ENCODE peak calls at places on chromosomes 2 and 18, in five cellular contexts. One of them, this sample, is unnamed.

GRCh38 chr2:150485114-150485870 is 2.2 kb downstream of the RND3 start:
- DNase-seq in endothelial cell: peak; percentile 67
- DNase-seq in stimulated activated naive B cell treated with anti-CD40 and anti-IgM and Interleukin-4, amounts not matched to agents 10 μg/mL and 1 μg/mL and 100 μg/mL, for 72 hours: no peak
- DNase-seq in CD4-positive, alpha-beta memory T cell: no peak
- DNase-seq in dermis microvascular lymphatic vessel endothelial cell: no peak
- DNase-seq in this sample: peak; percentile 77

GRCh38 chr18:68660355-68661183 is 54.3 kb downstream of the TMX3 start:
- DNase-seq in endothelial cell: no peak
- DNase-seq in stimulated activated naive B cell treated with anti-CD40 and anti-IgM and Interleukin-4, amounts not matched to agents 10 μg/mL and 1 μg/mL and 100 μg/mL, for 72 hours: no peak
- DNase-seq in CD4-positive, alpha-beta memory T cell: peak; percentile 26
- DNase-seq in dermis microvascular lymphatic vessel endothelial cell: peak; percentile 22
- DNase-seq in this sample: peak; percentile 62

GRCh38 chr2:43192939-43193651 is 33.3 kb downstream of the ZFP36L2 start:
- DNase-seq in endothelial cell: no peak
- DNase-seq in stimulated activated naive B cell treated with anti-CD40 and anti-IgM and Interleukin-4, amounts not matched to agents 10 μg/mL and 1 μg/mL and 100 μg/mL, for 72 hours: no peak
- DNase-seq in CD4-positive, alpha-beta memory T cell: no peak
- DNase-seq in dermis microvascular lymphatic vessel endothelial cell: no peak
- DNase-seq in this sample: no peak

GRCh38 chr2:100292022-100292580 is 30.2 kb downstream of the LONRF2 start:
- DNase-seq in endothelial cell: no peak
- DNase-seq in stimulated activated naive B cell treated with anti-CD40 and anti-IgM and Interleukin-4, amounts not matched to agents 10 μg/mL and 1 μg/mL and 100 μg/mL, for 72 hours: peak; percentile 20
- DNase-seq in CD4-positive, alpha-beta memory T cell: peak; percentile 4
- DNase-seq in dermis microvascular lymphatic vessel endothelial cell: no peak
- DNase-seq in this sample: peak; percentile 98

GRCh38 chr2:164412831-164413230 is 208.5 kb downstream of the GRB14 start:
- DNase-seq in endothelial cell: no peak
- DNase-seq in stimulated activated naive B cell treated with anti-CD40 and anti-IgM and Interleukin-4, amounts not matched to agents 10 μg/mL and 1 μg/mL and 100 μg/mL, for 72 hours: no peak
- DNase-seq in CD4-positive, alpha-beta memory T cell: no peak
- DNase-seq in dermis microvascular lymphatic vessel endothelial cell: no peak
- DNase-seq in this sample: no peak

GRCh38 chr2:95165030-95165370 is 609 bp upstream of the ZNF2 start:
- DNase-seq in endothelial cell: no peak
- DNase-seq in stimulated activated naive B cell treated with anti-CD40 and anti-IgM and Interleukin-4, amounts not matched to agents 10 μg/mL and 1 μg/mL and 100 μg/mL, for 72 hours: no peak
- DNase-seq in CD4-positive, alpha-beta memory T cell: no peak
- DNase-seq in dermis microvascular lymphatic vessel endothelial cell: no peak
- DNase-seq in this sample: no peak

GRCh38 chr18:10481831-10482230 is 27.4 kb downstream of the APCDD1 start:
- DNase-seq in endothelial cell: no peak
- DNase-seq in stimulated activated naive B cell treated with anti-CD40 and anti-IgM and Interleukin-4, amounts not matched to agents 10 μg/mL and 1 μg/mL and 100 μg/mL, for 72 hours: no peak
- DNase-seq in CD4-positive, alpha-beta memory T cell: no peak
- DNase-seq in dermis microvascular lymphatic vessel endothelial cell: no peak
- DNase-seq in this sample: no peak

GRCh38 chr2:33317369-33318015 is 159.0 kb upstream of the RASGRP3 start:
- DNase-seq in endothelial cell: no peak
- DNase-seq in stimulated activated naive B cell treated with anti-CD40 and anti-IgM and Interleukin-4, amounts not matched to agents 10 μg/mL and 1 μg/mL and 100 μg/mL, for 72 hours: no peak
- DNase-seq in CD4-positive, alpha-beta memory T cell: no peak
- DNase-seq in dermis microvascular lymphatic vessel endothelial cell: no peak
- DNase-seq in this sample: peak; percentile 2

GRCh38 chr2:235049069-235049468 is 97.3 kb downstream of the SH3BP4 start:
- DNase-seq in endothelial cell: no peak
- DNase-seq in stimulated activated naive B cell treated with anti-CD40 and anti-IgM and Interleukin-4, amounts not matched to agents 10 μg/mL and 1 μg/mL and 100 μg/mL, for 72 hours: no peak
- DNase-seq in CD4-positive, alpha-beta memory T cell: no peak
- DNase-seq in dermis microvascular lymphatic vessel endothelial cell: no peak
- DNase-seq in this sample: no peak

GRCh38 chr18:24731981-24732380 is 271.5 kb downstream of the HRH4 start:
- DNase-seq in endothelial cell: no peak
- DNase-seq in stimulated activated naive B cell treated with anti-CD40 and anti-IgM and Interleukin-4, amounts not matched to agents 10 μg/mL and 1 μg/mL and 100 μg/mL, for 72 hours: no peak
- DNase-seq in CD4-positive, alpha-beta memory T cell: no peak
- DNase-seq in dermis microvascular lymphatic vessel endothelial cell: no peak
- DNase-seq in this sample: no peak

GRCh38 chr2:164903944-164904343 is 51.4 kb downstream of the SLC38A11 start:
- DNase-seq in endothelial cell: no peak
- DNase-seq in stimulated activated naive B cell treated with anti-CD40 and anti-IgM and Interleukin-4, amounts not matched to agents 10 μg/mL and 1 μg/mL and 100 μg/mL, for 72 hours: no peak
- DNase-seq in CD4-positive, alpha-beta memory T cell: no peak
- DNase-seq in dermis microvascular lymphatic vessel endothelial cell: no peak
- DNase-seq in this sample: no peak

GRCh38 chr2:164655750-164656149 is 34.5 kb upstream of the GRB14 start:
- DNase-seq in endothelial cell: no peak
- DNase-seq in stimulated activated naive B cell treated with anti-CD40 and anti-IgM and Interleukin-4, amounts not matched to agents 10 μg/mL and 1 μg/mL and 100 μg/mL, for 72 hours: no peak
- DNase-seq in CD4-positive, alpha-beta memory T cell: no peak
- DNase-seq in dermis microvascular lymphatic vessel endothelial cell: no peak
- DNase-seq in this sample: no peak

GRCh38 chr18:9055185-9055584 is 47.3 kb upstream of the NDUFV2 start:
- DNase-seq in endothelial cell: no peak
- DNase-seq in stimulated activated naive B cell treated with anti-CD40 and anti-IgM and Interleukin-4, amounts not matched to agents 10 μg/mL and 1 μg/mL and 100 μg/mL, for 72 hours: no peak
- DNase-seq in CD4-positive, alpha-beta memory T cell: no peak
- DNase-seq in dermis microvascular lymphatic vessel endothelial cell: peak; percentile 75
- DNase-seq in this sample: peak; percentile 52

GRCh38 chr2:28035163-28035690 is 144.7 kb downstream of the BABAM2 start:
- DNase-seq in endothelial cell: no peak
- DNase-seq in stimulated activated naive B cell treated with anti-CD40 and anti-IgM and Interleukin-4, amounts not matched to agents 10 μg/mL and 1 μg/mL and 100 μg/mL, for 72 hours: no peak
- DNase-seq in CD4-positive, alpha-beta memory T cell: no peak
- DNase-seq in dermis microvascular lymphatic vessel endothelial cell: no peak
- DNase-seq in this sample: no peak

This sample was measured in mesenchymal stem cell.